ENCODE peak calls at places on chromosomes 13 and 19, in eight cellular contexts. I is fibroblast of pulmonary artery, H is pancreas, N is lower lobe of right lung, W is lower leg skin, X is uterus, M is tibial artery, G is HFF-Myc. A is an unnamed sample.

GRCh38 chr13:100633461-100633860 is 41.1 kb downstream of the TMTC4 start:
- DNase-seq in I (peak), H (no peak), N (no peak), W (no peak), X (no peak), M (no peak), G (no peak), A (no peak)

GRCh38 chr13:100537951-100538462 is 50.6 kb downstream of the GGACT start:
- DNase-seq in I (no peak), H (no peak), N (no peak), W (no peak), X (no peak), M (peak), G (no peak), A (no peak)

GRCh38 chr19:13974073-13974472 is 21.8 kb downstream of the DCAF15 start:
- DNase-seq in I (peak), H (no peak), N (no peak), W (peak), X (no peak), M (no peak), G (no peak), A (no peak)

GRCh38 chr13:35953537-35954206 is 177.5 kb downstream of the DCLK1 start:
- DNase-seq in I (peak), H (peak), N (peak), W (peak), X (peak), M (peak), G (peak), A (peak)

GRCh38 chr19:1264801-1265610 is 4.1 kb upstream of the CIRBP start:
- DNase-seq in I (peak), H (peak), N (peak), W (no peak), X (peak), M (peak), G (peak), A (no peak)

GRCh38 chr19:55385749-55386514 is at the start of gene RPL28:
- DNase-seq in I (peak), H (peak), N (peak), W (peak), X (peak), M (peak), G (peak), A (peak)

GRCh38 chr19:16594681-16595091 is 22.5 kb upstream of the SLC35E1 start:
- DNase-seq in I (no peak), H (no peak), N (no peak), W (no peak), X (no peak), M (no peak), G (no peak), A (no peak)

GRCh38 chr13:42752731-42753130 is 28.7 kb upstream of the FAM216B start:
- DNase-seq in I (no peak), H (no peak), N (no peak), W (no peak), X (no peak), M (no peak), G (no peak), A (no peak)

GRCh38 chr13:81382236-81382635 is 1041.3 kb upstream of the SPRY2 start:
- DNase-seq in I (no peak), H (no peak), N (no peak), W (no peak), X (no peak), M (no peak), G (no peak), A (no peak)

GRCh38 chr19:42850981-42851717 is 28.4 kb downstream of the PSG1 start:
- DNase-seq in I (peak), H (no peak), N (no peak), W (peak), X (no peak), M (peak), G (peak), A (peak)

GRCh38 chr19:46608178-46608577 is 7.0 kb downstream of the CALM3 start:
- DNase-seq in I (no peak), H (no peak), N (no peak), W (no peak), X (no peak), M (no peak), G (no peak), A (no peak)

GRCh38 chr13:36130542-36131214 is 504 bp downstream of the DCLK1 start:
- DNase-seq in I (no peak), H (no peak), N (peak), W (no peak), X (peak), M (peak), G (no peak), A (no peak)

GRCh38 chr13:31881495-31881882 is 142.2 kb downstream of the RXFP2 start:
- DNase-seq in I (no peak), H (no peak), N (no peak), W (no peak), X (no peak), M (no peak), G (no peak), A (no peak)

GRCh38 chr13:47846886-47847285 is 154.2 kb downstream of the SUCLA2 start:
- DNase-seq in I (no peak), H (no peak), N (no peak), W (no peak), X (no peak), M (no peak), G (no peak), A (no peak)

GRCh38 chr19:14519245-14519859 is 1.2 kb upstream of the DNAJB1 start:
- DNase-seq in I (no peak), H (no peak), N (no peak), W (no peak), X (no peak), M (no peak), G (no peak), A (no peak)

GRCh38 chr19:45474191-45474940 is 6.6 kb downstream of the FOSB start:
- DNase-seq in I (peak), H (no peak), N (no peak), W (no peak), X (no peak), M (no peak), G (no peak), A (no peak)

GRCh38 chr19:18349524-18350128 is 9.2 kb downstream of the PGPEP1 start:
- DNase-seq in I (peak), H (peak), N (peak), W (no peak), X (peak), M (no peak), G (no peak), A (no peak)

GRCh38 chr19:41845051-41845590 is 279 bp downstream of the DMRTC2 start:
- DNase-seq in I (no peak), H (no peak), N (no peak), W (no peak), X (no peak), M (peak), G (no peak), A (no peak)

GRCh38 chr19:41845001-41845050 is at the start of gene DMRTC2:
- DNase-seq in I (no peak), H (no peak), N (no peak), W (no peak), X (no peak), M (no peak), G (no peak), A (no peak)

GRCh38 chr19:41848666-41849065 is 3.8 kb downstream of the DMRTC2 start:
- DNase-seq in I (no peak), H (no peak), N (no peak), W (no peak), X (no peak), M (no peak), G (no peak), A (no peak)

GRCh38 chr19:41849067-41849466 is 4.2 kb downstream of the DMRTC2 start:
- DNase-seq in I (no peak), H (no peak), N (no peak), W (no peak), X (no peak), M (no peak), G (no peak), A (no peak)

GRCh38 chr19:41847351-41848105 is 2.7 kb downstream of the DMRTC2 start:
- DNase-seq in I (no peak), H (no peak), N (no peak), W (no peak), X (no peak), M (peak), G (no peak), A (no peak)
- H3K4me3 ChIP-seq in I (no peak), H (no peak), N (no peak), W (no peak), X (no peak), M (no peak), G (no peak), A (no peak)

DNA sequence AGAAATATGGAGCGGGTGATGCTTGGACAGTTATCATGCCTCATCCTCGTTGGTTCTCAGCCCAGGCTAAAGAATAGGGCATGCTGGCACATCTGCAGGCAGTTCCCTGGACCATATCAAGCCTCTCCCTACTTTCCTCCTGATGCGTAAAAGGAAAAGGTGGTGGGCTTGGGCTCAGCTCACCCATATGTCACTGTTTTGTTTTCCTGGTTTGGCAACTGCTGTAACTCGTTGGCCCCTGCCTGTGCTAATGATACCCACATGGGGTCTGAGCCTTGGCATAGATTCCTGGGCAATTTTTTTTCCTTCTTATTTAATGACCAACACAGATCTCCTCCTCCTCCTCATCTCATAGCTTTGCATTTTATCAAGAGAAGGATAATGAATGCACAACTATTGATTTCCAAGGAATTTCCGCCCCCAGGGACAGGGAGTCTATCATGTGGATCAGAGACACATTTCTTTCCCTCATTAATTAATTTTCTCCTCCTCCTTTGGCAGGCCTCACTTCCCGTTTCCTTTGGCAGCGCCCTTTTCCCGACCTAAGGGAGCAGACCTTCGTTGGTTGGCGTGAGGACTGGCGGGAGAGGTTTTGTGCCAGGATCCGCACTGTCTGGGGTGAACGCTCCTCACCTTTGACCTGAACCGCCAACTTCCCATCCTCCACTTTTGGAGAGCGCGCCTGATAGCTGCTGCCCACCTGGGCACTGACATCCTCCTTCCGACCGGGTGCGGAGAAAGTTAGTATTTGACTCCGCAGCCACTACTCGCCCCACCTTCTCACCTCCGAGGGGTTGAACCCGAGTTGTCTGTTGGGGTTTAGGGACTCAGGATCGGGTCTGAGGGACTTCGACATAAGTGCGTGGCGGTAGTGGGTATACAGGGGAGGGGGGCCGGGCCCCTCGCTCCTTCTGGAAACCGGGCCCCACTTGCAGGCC is 3.4 kb upstream of the POU4F1 start:
- DNase-seq in I (no peak), H (no peak), N (no peak), W (no peak), X (no peak), M (no peak), G (no peak), A (no peak)
- H3K4me3 ChIP-seq in I (no peak), H (no peak), N (peak), W (no peak), X (no peak), M (no peak), G (no peak), A (no peak)

GRCh38 chr13:113187905-113188595 is 20.4 kb downstream of the PCID2 start:
- DNase-seq in I (no peak), H (no peak), N (no peak), W (no peak), X (no peak), M (no peak), G (no peak), A (no peak)

GRCh38 chr13:113186061-113186900 is 22.2 kb downstream of the PCID2 start:
- DNase-seq in I (no peak), H (no peak), N (no peak), W (no peak), X (no peak), M (no peak), G (no peak), A (no peak)

GRCh38 chr13:113183450-113184129 is 24.9 kb downstream of the PCID2 start:
- DNase-seq in I (no peak), H (no peak), N (no peak), W (no peak), X (no peak), M (no peak), G (no peak), A (no peak)

GRCh38 chr13:113184568-113185440 is 23.7 kb downstream of the PCID2 start:
- DNase-seq in I (no peak), H (no peak), N (no peak), W (no peak), X (no peak), M (no peak), G (no peak), A (no peak)

GRCh38 chr13:113187263-113187669 is 21.2 kb downstream of the PCID2 start:
- DNase-seq in I (peak), H (no peak), N (no peak), W (peak), X (peak), M (peak), G (peak), A (peak)
- H3K4me3 ChIP-seq in I (no peak), H (no peak), N (no peak), W (no peak), X (no peak), M (no peak), G (peak), A (no peak)

DNA sequence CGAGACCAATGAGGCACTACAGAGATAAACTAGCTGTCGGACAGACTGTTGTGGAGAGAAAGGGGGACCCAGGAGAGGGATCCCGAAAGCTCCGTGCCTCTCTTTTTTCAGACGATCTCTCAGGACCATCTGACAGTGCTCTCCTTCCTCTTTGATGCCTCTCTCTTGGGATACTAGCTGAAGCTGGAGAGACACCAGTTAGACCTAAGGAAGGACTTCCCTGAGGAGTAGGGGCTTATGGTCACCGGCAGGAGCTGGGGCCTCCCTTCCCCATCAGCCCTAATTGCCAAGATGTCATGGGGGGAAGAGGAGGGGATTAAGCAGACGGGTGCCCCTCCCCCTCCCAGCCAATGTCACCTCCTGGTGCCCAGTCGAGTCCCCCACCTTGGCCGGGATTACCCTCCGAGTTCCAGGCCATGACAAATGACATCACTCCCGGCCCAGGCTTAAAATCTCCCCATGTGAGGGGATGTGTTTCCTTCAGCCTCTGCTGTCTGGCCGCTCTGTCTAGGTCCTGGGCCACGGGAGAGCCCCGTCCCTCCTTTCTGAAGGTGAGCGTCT is at the start of gene CRX:
- DNase-seq in I (no peak), H (no peak), N (no peak), W (no peak), X (no peak), M (no peak), G (no peak), A (no peak)
- H3K4me3 ChIP-seq in I (no peak), H (no peak), N (no peak), W (no peak), X (no peak), M (no peak), G (no peak), A (peak)